ENCODE peak calls at places on chromosomes 2 and 18, in six cellular contexts. H, J, K, Y, F and E are unnamed samples.

GRCh38 chr2:25980951-25981350 is 1.3 kb downstream of the KIF3C start:
- DNase-seq in Y (no peak), J (no peak), F (no peak), H (no peak), K (no peak), E (no peak)

GRCh38 chr2:160838100-160838499 is 322.1 kb upstream of the TANK start:
- DNase-seq in Y (no peak), K (no peak), H (no peak), J (no peak), F (no peak), E (no peak)

GRCh38 chr18:23237524-23238151 is 102.4 kb downstream of the CABLES1 start:
- DNase-seq in Y (peak), K (no peak), F (no peak), H (peak), J (no peak), E (no peak)

GRCh38 chr2:182020319-182021055 is 34.8 kb downstream of the PPP1R1C start:
- DNase-seq in F (peak), J (no peak), Y (no peak), K (peak), H (no peak), E (no peak)

GRCh38 chr2:166384774-166385173 is 9.0 kb upstream of the SCN9A start:
- DNase-seq in F (peak), H (no peak), Y (no peak), K (peak), J (no peak), E (no peak)

GRCh38 chr2:167015806-167016205 is 127.5 kb downstream of the XIRP2 start:
- DNase-seq in H (no peak), J (no peak), F (no peak), K (no peak), Y (no peak), E (no peak)

GRCh38 chr2:139963863-139964355 is 1183.7 kb upstream of the NXPH2 start:
- DNase-seq in K (no peak), Y (no peak), J (no peak), F (no peak), H (no peak), E (no peak)

GRCh38 chr2:233829193-233830110 is 24.9 kb downstream of the HJURP start:
- DNase-seq in H (no peak), K (no peak), J (no peak), F (no peak), Y (no peak), E (no peak)

GRCh38 chr2:196112408-196113039 is 43.9 kb upstream of the DNAH7 start:
- DNase-seq in Y (no peak), H (no peak), J (no peak), F (no peak), K (peak), E (no peak)

GRCh38 chr18:61637905-61638304 is 254.9 kb downstream of the RNF152 start:
- DNase-seq in F (no peak), Y (no peak), K (no peak), H (no peak), J (no peak), E (no peak)

GRCh38 chr2:3261511-3261910 is 116.1 kb downstream of the EIPR1 start:
- DNase-seq in J (no peak), Y (no peak), F (no peak), K (no peak), H (no peak), E (no peak)